ENCODE peak calls at places on chromosomes 12 and 14, in four cellular contexts. One of them, this sample, is unnamed.

GRCh38 chr12:57148469-57149308 is 1.3 kb upstream of the LRP1-AS start:
- DNase-seq in NCI-H2171: no peak
- DNase-seq in skeletal muscle cell: no peak
- DNase-seq in CD8-positive, alpha-beta T cell: no peak
- DNase-seq in this sample: no peak

GRCh38 chr12:19967486-19967885 is 400.9 kb upstream of the PDE3A start:
- DNase-seq in skeletal muscle cell: peak; percentile 97
- DNase-seq in CD8-positive, alpha-beta T cell: no peak
- DNase-seq in NCI-H2171: no peak
- DNase-seq in this sample: no peak

GRCh38 chr14:58584383-58584782 is 53.4 kb upstream of the DACT1 start:
- DNase-seq in CD8-positive, alpha-beta T cell: no peak
- DNase-seq in skeletal muscle cell: no peak
- DNase-seq in NCI-H2171: no peak
- DNase-seq in this sample: no peak

GRCh38 chr12:820336-820735 is 68.0 kb downstream of the WNK1 start:
- DNase-seq in skeletal muscle cell: no peak
- DNase-seq in CD8-positive, alpha-beta T cell: no peak
- DNase-seq in NCI-H2171: no peak
- DNase-seq in this sample: no peak

GRCh38 chr12:48447755-48448154 is 24.6 kb upstream of the ANP32D start:
- DNase-seq in CD8-positive, alpha-beta T cell: no peak
- DNase-seq in NCI-H2171: no peak
- DNase-seq in skeletal muscle cell: no peak
- DNase-seq in this sample: no peak

GRCh38 chr14:106067935-106068334 is 541.6 kb downstream of the TMEM121 start:
- DNase-seq in NCI-H2171: no peak
- DNase-seq in CD8-positive, alpha-beta T cell: no peak
- DNase-seq in skeletal muscle cell: no peak
- DNase-seq in this sample: no peak

GRCh38 chr14:99169776-99170356 is 102.1 kb downstream of the BCL11B start:
- DNase-seq in NCI-H2171: no peak
- DNase-seq in skeletal muscle cell: no peak
- DNase-seq in CD8-positive, alpha-beta T cell: no peak
- DNase-seq in this sample: no peak

GRCh38 chr12:88391556-88391955 is 188.7 kb downstream of the KITLG start:
- DNase-seq in CD8-positive, alpha-beta T cell: no peak
- DNase-seq in skeletal muscle cell: peak; percentile 81
- DNase-seq in NCI-H2171: no peak
- DNase-seq in this sample: no peak

GRCh38 chr12:105025890-105026289 is 39.8 kb downstream of the NOPCHAP1 start:
- DNase-seq in skeletal muscle cell: peak; percentile 45
- DNase-seq in CD8-positive, alpha-beta T cell: no peak
- DNase-seq in NCI-H2171: no peak
- DNase-seq in this sample: no peak

GRCh38 chr12:58341791-58342190 is 400.4 kb downstream of the ATP23 start:
- DNase-seq in skeletal muscle cell: peak; percentile 75
- DNase-seq in CD8-positive, alpha-beta T cell: no peak
- DNase-seq in NCI-H2171: peak; percentile 93
- DNase-seq in this sample: no peak

GRCh38 chr14:76261371-76261811 is 109.7 kb downstream of the GPATCH2L start:
- DNase-seq in NCI-H2171: peak; percentile 11
- DNase-seq in skeletal muscle cell: peak; percentile 31
- DNase-seq in CD8-positive, alpha-beta T cell: no peak
- DNase-seq in this sample: no peak

GRCh38 chr12:107759410-107759809 is 1.5 kb downstream of the PRDM4 start:
- DNase-seq in NCI-H2171: no peak
- DNase-seq in skeletal muscle cell: peak; percentile 63
- DNase-seq in CD8-positive, alpha-beta T cell: no peak
- DNase-seq in this sample: no peak

GRCh38 chr12:108271951-108272729 is 67.0 kb downstream of the CMKLR1 start:
- DNase-seq in skeletal muscle cell: no peak
- DNase-seq in CD8-positive, alpha-beta T cell: no peak
- DNase-seq in NCI-H2171: no peak
- DNase-seq in this sample: no peak

This sample was measured in naive B cell.